ENCODE peak calls at places on chromosomes 12 and 14, in four cellular contexts. One of them, this sample, is unnamed.
A peak's percentile ranks its signal among the peaks of the same experiment; 100 is the strongest.

GRCh38 chr14:92693998-92694780 is 54.2 kb downstream of the LGMN start:
- DNase-seq in Calu3: no peak
- DNase-seq in GM13977: no peak
- DNase-seq in CD14-positive monocyte: no peak
- DNase-seq in this sample: peak; percentile 52

GRCh38 chr12:104793280-104793679 is 164.8 kb downstream of the SLC41A2 start:
- DNase-seq in Calu3: no peak
- DNase-seq in GM13977: no peak
- DNase-seq in CD14-positive monocyte: no peak
- DNase-seq in this sample: peak; percentile 25

GRCh38 chr12:122489038-122489437 is 11.7 kb downstream of the ZCCHC8 start:
- DNase-seq in Calu3: no peak
- DNase-seq in GM13977: no peak
- DNase-seq in CD14-positive monocyte: no peak
- DNase-seq in this sample: no peak

GRCh38 chr12:56766535-56766934 is 3.4 kb downstream of the HSD17B6 start:
- DNase-seq in Calu3: no peak
- DNase-seq in GM13977: peak; percentile 66
- DNase-seq in CD14-positive monocyte: peak; percentile 62
- DNase-seq in this sample: no peak

GRCh38 chr14:45664668-45665356 is 411.8 kb upstream of the MIS18BP1 start:
- DNase-seq in Calu3: no peak
- DNase-seq in GM13977: no peak
- DNase-seq in CD14-positive monocyte: no peak
- DNase-seq in this sample: no peak

GRCh38 chr12:1117970-1118563 is 127.0 kb downstream of the ERC1 start:
- DNase-seq in Calu3: peak; percentile 67
- DNase-seq in GM13977: peak; percentile 23
- DNase-seq in CD14-positive monocyte: peak; percentile 56
- DNase-seq in this sample: no peak

GRCh38 chr14:59199205-59199604 is 10.7 kb downstream of the DAAM1 start:
- DNase-seq in Calu3: no peak
- DNase-seq in GM13977: no peak
- DNase-seq in CD14-positive monocyte: no peak
- DNase-seq in this sample: no peak

GRCh38 chr14:37709419-37710195 is 114.2 kb downstream of the TTC6 start:
- DNase-seq in Calu3: no peak
- DNase-seq in GM13977: no peak
- DNase-seq in CD14-positive monocyte: no peak
- DNase-seq in this sample: no peak

GRCh38 chr12:12534134-12534866 is 28.4 kb downstream of the DUSP16 start:
- DNase-seq in Calu3: no peak
- DNase-seq in GM13977: no peak
- DNase-seq in CD14-positive monocyte: no peak
- DNase-seq in this sample: no peak

GRCh38 chr12:442235-442884 is 17.4 kb upstream of the B4GALNT3 start:
- DNase-seq in Calu3: peak; percentile 61
- DNase-seq in GM13977: no peak
- DNase-seq in CD14-positive monocyte: no peak
- DNase-seq in this sample: no peak

GRCh38 chr12:45989277-45989856 is 1.0 kb downstream of the SCAF11 start:
- DNase-seq in Calu3: no peak
- DNase-seq in GM13977: peak; percentile 36
- DNase-seq in CD14-positive monocyte: no peak
- DNase-seq in this sample: no peak

GRCh38 chr14:96129128-96129736 is 75.4 kb upstream of the BDKRB2 start:
- DNase-seq in Calu3: no peak
- DNase-seq in GM13977: no peak
- DNase-seq in CD14-positive monocyte: no peak
- DNase-seq in this sample: no peak

GRCh38 chr12:109250523-109250922 is 58.6 kb downstream of the FOXN4 start:
- DNase-seq in Calu3: no peak
- DNase-seq in GM13977: no peak
- DNase-seq in CD14-positive monocyte: no peak
- DNase-seq in this sample: no peak

GRCh38 chr14:90698379-90698869 is 117.8 kb downstream of the TTC7B start:
- DNase-seq in Calu3: no peak
- DNase-seq in GM13977: no peak
- DNase-seq in CD14-positive monocyte: no peak
- DNase-seq in this sample: peak; percentile 35

GRCh38 chr14:24216345-24216699 is 456 bp upstream of the MDP1 start:
- DNase-seq in Calu3: no peak
- DNase-seq in GM13977: no peak
- DNase-seq in CD14-positive monocyte: no peak
- DNase-seq in this sample: no peak

GRCh38 chr14:24215495-24216344 is at the start of gene MDP1:
- DNase-seq in Calu3: peak; percentile 80
- DNase-seq in GM13977: peak; percentile 88
- DNase-seq in CD14-positive monocyte: peak; percentile 82
- DNase-seq in this sample: peak; percentile 56

GRCh38 chr14:24211311-24211710 is 2.0 kb downstream of the CHMP4A start:
- DNase-seq in Calu3: no peak
- DNase-seq in GM13977: no peak
- DNase-seq in CD14-positive monocyte: no peak
- DNase-seq in this sample: no peak

GRCh38 chr14:24213866-24214652 is 771 bp upstream of the CHMP4A start:
- DNase-seq in Calu3: no peak
- DNase-seq in GM13977: no peak
- DNase-seq in CD14-positive monocyte: no peak
- DNase-seq in this sample: no peak

GRCh38 chr14:24212924-24213865 is at the start of gene CHMP4A:
- DNase-seq in Calu3: peak; percentile 96
- DNase-seq in GM13977: peak; percentile 95
- DNase-seq in CD14-positive monocyte: peak; percentile 99
- DNase-seq in this sample: peak; percentile 96
- TF ChIP-seq CTCF in Calu3: no peak
- TF ChIP-seq CTCF in GM13977: no peak
- TF ChIP-seq CTCF in CD14-positive monocyte: no peak
- TF ChIP-seq CTCF in this sample: peak; percentile 47

GRCh38 chr14:65280653-65281052 is 131.9 kb upstream of the FUT8 start:
- DNase-seq in Calu3: no peak
- DNase-seq in GM13977: no peak
- DNase-seq in CD14-positive monocyte: no peak
- DNase-seq in this sample: no peak

GRCh38 chr14:65279510-65279909 is 133.0 kb upstream of the FUT8 start:
- DNase-seq in Calu3: no peak
- DNase-seq in GM13977: no peak
- DNase-seq in CD14-positive monocyte: no peak
- DNase-seq in this sample: no peak

GRCh38 chr14:65282909-65283253 is 129.6 kb upstream of the FUT8 start:
- DNase-seq in Calu3: no peak
- DNase-seq in GM13977: no peak
- DNase-seq in CD14-positive monocyte: no peak
- DNase-seq in this sample: no peak

GRCh38 chr14:65279958-65280357 is 132.6 kb upstream of the FUT8 start:
- DNase-seq in Calu3: no peak
- DNase-seq in GM13977: no peak
- DNase-seq in CD14-positive monocyte: no peak
- DNase-seq in this sample: no peak

GRCh38 chr14:65281991-65282908 is 130.3 kb upstream of the FUT8 start:
- DNase-seq in Calu3: no peak
- DNase-seq in GM13977: peak; percentile 67
- DNase-seq in CD14-positive monocyte: no peak
- DNase-seq in this sample: peak; percentile 57
- TF ChIP-seq CTCF in Calu3: no peak
- TF ChIP-seq CTCF in GM13977: no peak
- TF ChIP-seq CTCF in CD14-positive monocyte: no peak
- TF ChIP-seq CTCF in this sample: no peak

GRCh38 chr12:4526923-4527546 is 11.7 kb upstream of the RAD51AP1 start:
- DNase-seq in Calu3: no peak
- DNase-seq in GM13977: no peak
- DNase-seq in CD14-positive monocyte: no peak
- DNase-seq in this sample: no peak
- TF ChIP-seq CTCF in Calu3: peak; percentile 17
- TF ChIP-seq CTCF in GM13977: peak; percentile 37
- TF ChIP-seq CTCF in CD14-positive monocyte: peak; percentile 79
- TF ChIP-seq CTCF in this sample: peak; percentile 24

DNA sequence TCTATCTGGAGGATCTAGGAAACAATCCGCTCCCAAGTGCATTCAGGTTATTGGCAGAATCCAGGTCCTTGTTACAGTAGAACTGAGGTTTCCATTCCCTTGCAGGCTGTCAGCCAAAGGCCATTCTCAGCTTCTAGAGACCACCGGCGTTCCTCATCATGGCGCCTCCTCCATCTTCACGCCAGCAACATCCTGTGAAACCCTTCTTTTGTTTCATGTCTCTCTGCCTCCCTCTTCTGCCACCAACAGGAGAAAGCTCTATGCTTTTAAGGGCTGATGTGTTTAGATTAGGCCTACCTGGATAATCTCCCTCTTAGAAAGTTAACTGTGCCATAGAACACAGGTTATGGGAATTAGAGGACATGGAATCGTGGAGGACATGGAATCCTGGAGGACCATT is 133.0 kb upstream of the RASSF8 start:
- DNase-seq in Calu3: no peak
- DNase-seq in GM13977: no peak
- DNase-seq in CD14-positive monocyte: no peak
- DNase-seq in this sample: no peak
- TF ChIP-seq CTCF in Calu3: no peak
- TF ChIP-seq CTCF in GM13977: no peak
- TF ChIP-seq CTCF in CD14-positive monocyte: no peak
- TF ChIP-seq CTCF in this sample: no peak

DNA sequence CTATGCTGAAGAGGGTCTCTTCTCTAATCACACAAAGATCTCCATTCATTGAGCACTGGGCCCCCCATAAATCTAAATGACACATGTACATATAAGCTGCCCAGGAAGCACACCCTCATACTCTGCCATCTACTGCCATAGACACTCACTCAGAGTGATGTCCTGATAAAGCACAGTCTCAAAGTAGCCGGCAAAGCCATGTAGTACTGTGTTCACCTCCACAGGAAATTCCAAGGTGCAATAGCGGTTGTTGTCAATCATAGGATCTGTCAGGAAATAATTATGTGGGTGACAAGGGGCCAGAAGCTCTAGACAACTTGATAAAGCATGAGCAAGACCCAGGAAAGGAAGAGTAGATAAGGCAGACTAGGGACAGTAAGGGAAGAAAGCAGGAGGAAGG is 3.3 kb upstream of the RBM23 start:
- DNase-seq in Calu3: no peak
- DNase-seq in GM13977: no peak
- DNase-seq in CD14-positive monocyte: no peak
- DNase-seq in this sample: no peak
- TF ChIP-seq CTCF in Calu3: no peak
- TF ChIP-seq CTCF in GM13977: no peak
- TF ChIP-seq CTCF in CD14-positive monocyte: no peak
- TF ChIP-seq CTCF in this sample: no peak

GRCh38 chr12:49728446-49728845 is 12.9 kb upstream of the TMBIM6 start:
- DNase-seq in Calu3: no peak
- DNase-seq in GM13977: no peak
- DNase-seq in CD14-positive monocyte: no peak
- DNase-seq in this sample: no peak

GRCh38 chr12:49730050-49730449 is 11.3 kb upstream of the TMBIM6 start:
- DNase-seq in Calu3: no peak
- DNase-seq in GM13977: no peak
- DNase-seq in CD14-positive monocyte: no peak
- DNase-seq in this sample: no peak

GRCh38 chr12:49730568-49731101 is 10.7 kb upstream of the TMBIM6 start:
- DNase-seq in Calu3: no peak
- DNase-seq in GM13977: no peak
- DNase-seq in CD14-positive monocyte: no peak
- DNase-seq in this sample: no peak

GRCh38 chr12:49733219-49734017 is 7.9 kb upstream of the TMBIM6 start:
- DNase-seq in Calu3: no peak
- DNase-seq in GM13977: no peak
- DNase-seq in CD14-positive monocyte: no peak
- DNase-seq in this sample: no peak
- TF ChIP-seq CTCF in Calu3: no peak
- TF ChIP-seq CTCF in GM13977: no peak
- TF ChIP-seq CTCF in CD14-positive monocyte: no peak
- TF ChIP-seq CTCF in this sample: no peak

GRCh38 chr12:54622463-54623183 is 12.1 kb downstream of the LACRT start:
- DNase-seq in Calu3: no peak
- DNase-seq in GM13977: no peak
- DNase-seq in CD14-positive monocyte: no peak
- DNase-seq in this sample: no peak
- TF ChIP-seq CTCF in Calu3: no peak
- TF ChIP-seq CTCF in GM13977: no peak
- TF ChIP-seq CTCF in CD14-positive monocyte: peak; percentile 59
- TF ChIP-seq CTCF in this sample: no peak

This sample was measured in kidney epithelial cell.